ENCODE peak calls at places on chromosomes 5 and 9, in four cellular contexts. T is nephron progenitor cell, I is colonic mucosa, S is upper lobe of right lung. A is an unnamed sample.

GRCh38 chr5:136133416-136134383 is 1.1 kb downstream of the SMAD5 start:
- DNase-seq in I (peak), T (peak), S (no peak), A (peak)

GRCh38 chr9:137434498-137435380 is 6.4 kb downstream of the ENTPD8 start:
- DNase-seq in S (peak), T (peak), I (no peak), A (no peak)

GRCh38 chr9:121821326-121821725 is 169.9 kb downstream of the DAB2IP start:
- DNase-seq in I (no peak), S (no peak), T (no peak), A (no peak)

GRCh38 chr5:14726066-14726838 is 61.7 kb downstream of the OTULIN start:
- DNase-seq in T (no peak), S (no peak), I (no peak), A (no peak)

GRCh38 chr5:179192891-179193470 is 132.8 kb downstream of the ZNF354C start:
- DNase-seq in T (no peak), I (no peak), S (no peak), A (no peak)

GRCh38 chr5:96432245-96433065 is 593 bp downstream of the PCSK1 start:
- DNase-seq in T (peak), I (no peak), S (no peak), A (no peak)

GRCh38 chr5:67350185-67350584 is 153.6 kb upstream of the CD180 start:
- DNase-seq in T (no peak), I (no peak), S (no peak), A (no peak)

GRCh38 chr5:159883522-159883950 is 32.7 kb upstream of the ADRA1B start:
- DNase-seq in I (no peak), S (no peak), T (no peak), A (no peak)

GRCh38 chr5:89595065-89595464 is 712.1 kb upstream of the MEF2C start:
- DNase-seq in T (no peak), I (no peak), S (no peak), A (no peak)

GRCh38 chr5:2155556-2155955 is 272.8 kb upstream of the IRX4 start:
- DNase-seq in I (no peak), T (no peak), S (no peak), A (no peak)

GRCh38 chr5:143290115-143290514 is 113.4 kb downstream of the NR3C1 start:
- DNase-seq in T (no peak), S (no peak), I (no peak), A (no peak)

GRCh38 chr5:111680737-111681413 is 76.1 kb downstream of the NREP start:
- DNase-seq in S (no peak), T (no peak), I (peak), A (no peak)

GRCh38 chr5:160312139-160312959 is at the start of gene CCNJL:
- DNase-seq in S (peak), T (peak), I (peak), A (peak)

GRCh38 chr5:24633705-24634325 is 11.0 kb downstream of the CDH10 start:
- DNase-seq in T (peak), S (no peak), I (no peak), A (peak)

GRCh38 chr5:108720416-108720815 is 27.3 kb upstream of the FER start:
- DNase-seq in I (no peak), S (no peak), T (no peak), A (peak)

GRCh38 chr5:176890455-176891330 is 8.5 kb downstream of the HK3 start:
- DNase-seq in I (no peak), S (no peak), T (no peak), A (no peak)

GRCh38 chr5:124783794-124784193 is 37.4 kb upstream of the ZNF608 start:
- DNase-seq in T (no peak), S (no peak), I (no peak), A (no peak)

GRCh38 chr5:180439911-180440769 is 54.0 kb upstream of the CNOT6 start:
- DNase-seq in I (no peak), T (no peak), S (peak), A (no peak)

GRCh38 chr5:154712518-154713437 is 42.4 kb upstream of the LARP1 start:
- DNase-seq in T (no peak), I (peak), S (peak), A (no peak)

GRCh38 chr5:52728686-52729085 is 59.0 kb upstream of the ITGA1 start:
- DNase-seq in S (no peak), T (no peak), I (no peak), A (no peak)

GRCh38 chr9:112175796-112176315 is 759 bp upstream of the SUSD1 start:
- DNase-seq in I (no peak), T (no peak), S (no peak), A (peak)

GRCh38 chr5:142722896-142723295 is 37.0 kb upstream of the FGF1 start:
- DNase-seq in S (no peak), T (no peak), I (no peak), A (no peak)

GRCh38 chr5:141992349-141992963 is 20.4 kb downstream of the GNPDA1 start:
- DNase-seq in I (peak), S (no peak), T (peak), A (peak)

GRCh38 chr5:5270958-5271605 is 131.0 kb downstream of the ADAMTS16 start:
- DNase-seq in S (peak), T (peak), I (peak), A (no peak)

GRCh38 chr9:1619915-1620705 is 395.0 kb upstream of the SMARCA2 start:
- DNase-seq in T (no peak), S (no peak), I (no peak), A (no peak)

GRCh38 chr5:140828402-140828737 is 610 bp downstream of the PCDHA6 start:
- DNase-seq in I (no peak), T (no peak), S (no peak), A (no peak)

GRCh38 chr9:98986866-98987653 is 43.4 kb downstream of the COL15A1 start:
- DNase-seq in T (no peak), S (no peak), I (no peak), A (no peak)

GRCh38 chr5:101425345-101425744 is 522.3 kb upstream of the ST8SIA4 start:
- DNase-seq in I (no peak), S (no peak), T (no peak), A (no peak)

GRCh38 chr5:78253201-78253600 is 41.3 kb downstream of the AP3B1 start:
- DNase-seq in S (no peak), T (no peak), I (no peak), A (no peak)

GRCh38 chr5:72441861-72442540 is 65.2 kb downstream of the ZNF366 start:
- DNase-seq in T (no peak), S (no peak), I (no peak), A (no peak)

GRCh38 chr5:59095480-59095879 is 512.6 kb downstream of the RAB3C start:
- DNase-seq in I (no peak), T (no peak), S (no peak), A (no peak)

GRCh38 chr9:16689352-16689938 is 181.0 kb downstream of the BNC2 start:
- DNase-seq in S (no peak), I (no peak), T (no peak), A (no peak)

GRCh38 chr9:2787065-2787464 is 56.8 kb downstream of the PUM3 start:
- DNase-seq in S (no peak), I (no peak), T (no peak), A (no peak)

GRCh38 chr9:9820411-9820810 is 792.4 kb downstream of the PTPRD start:
- DNase-seq in S (no peak), I (no peak), T (no peak), A (no peak)

GRCh38 chr5:138334867-138335447 is 3.1 kb upstream of the FAM53C start:
- DNase-seq in T (no peak), I (no peak), S (no peak), A (peak)

GRCh38 chr5:150999704-151000452 is 20.5 kb upstream of the GPX3 start:
- DNase-seq in I (no peak), S (no peak), T (no peak), A (no peak)

GRCh38 chr5:32174011-32174866 is at the start of gene GOLPH3:
- DNase-seq in T (peak), S (peak), I (peak), A (peak)

DNA sequence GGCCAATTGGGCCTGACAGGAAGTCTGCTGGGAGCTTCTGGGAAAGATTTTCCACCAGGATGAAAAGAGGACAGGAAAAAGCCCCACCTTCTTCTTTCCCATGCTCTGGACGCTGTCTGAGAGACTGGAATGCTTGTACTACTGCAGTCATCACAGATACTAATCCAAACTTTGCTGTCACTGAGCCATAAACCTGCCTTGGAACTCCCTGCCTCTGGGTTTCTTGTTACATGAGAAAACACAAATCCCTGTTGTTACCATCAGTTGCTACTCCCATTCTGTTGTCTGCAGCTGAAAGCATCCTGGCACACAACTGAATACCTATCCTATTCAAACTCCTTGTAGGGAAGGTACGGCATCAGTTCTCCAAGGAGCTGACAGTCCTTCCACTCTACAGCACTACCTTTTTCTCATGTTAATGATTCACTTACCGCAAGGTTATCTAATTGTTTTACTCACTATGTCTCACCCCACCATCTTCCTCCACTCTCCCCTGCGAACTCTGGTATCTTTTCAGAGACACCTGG is 167.5 kb downstream of the CDK5RAP2 start:
- DNase-seq in S (no peak), I (no peak), T (peak), A (no peak)
- TF ChIP-seq CTCF in S (no peak), I (no peak), T (no peak), A (no peak)

DNA sequence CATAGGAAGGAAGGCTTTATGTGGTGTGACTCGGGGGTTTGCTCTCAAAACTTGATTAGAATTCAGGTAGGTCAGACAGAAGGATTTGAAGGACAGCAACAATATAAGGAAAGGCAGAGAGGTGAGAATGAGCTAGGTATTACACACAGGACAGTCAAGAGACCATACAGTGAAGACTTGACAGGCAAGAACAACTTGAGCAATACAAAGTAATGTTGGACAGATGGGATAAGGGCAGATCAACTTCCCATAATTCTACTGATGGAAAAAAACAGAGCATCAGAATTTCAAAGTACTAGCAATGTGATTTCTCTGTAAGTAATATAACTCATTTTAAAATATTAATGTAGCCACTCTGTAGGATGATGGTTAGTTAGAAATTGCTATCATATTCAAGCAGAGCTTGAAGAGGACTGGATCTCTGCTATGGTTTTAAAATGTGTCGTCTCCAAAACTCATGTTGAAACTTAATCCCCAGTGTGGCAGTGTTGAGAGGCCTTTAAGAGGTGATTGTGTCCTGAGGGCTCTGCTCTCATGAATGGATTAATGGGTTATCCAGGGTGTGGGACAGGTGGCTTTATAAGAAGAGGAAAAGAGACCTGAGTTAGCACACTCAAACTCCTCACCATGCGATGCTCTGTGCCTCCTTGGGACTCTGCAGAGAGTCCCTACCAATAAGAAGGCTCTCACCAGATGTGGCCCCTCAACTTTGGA is 22.4 kb upstream of the HOMER1 start:
- DNase-seq in S (no peak), T (no peak), I (no peak), A (no peak)
- TF ChIP-seq CTCF in S (no peak), T (no peak), I (no peak), A (no peak)

GRCh38 chr5:106312360-106312759 is 1358.4 kb downstream of the EFNA5 start:
- DNase-seq in I (no peak), S (no peak), T (no peak), A (no peak)
- TF ChIP-seq CTCF in I (no peak), S (no peak), T (no peak), A (no peak)

DNA sequence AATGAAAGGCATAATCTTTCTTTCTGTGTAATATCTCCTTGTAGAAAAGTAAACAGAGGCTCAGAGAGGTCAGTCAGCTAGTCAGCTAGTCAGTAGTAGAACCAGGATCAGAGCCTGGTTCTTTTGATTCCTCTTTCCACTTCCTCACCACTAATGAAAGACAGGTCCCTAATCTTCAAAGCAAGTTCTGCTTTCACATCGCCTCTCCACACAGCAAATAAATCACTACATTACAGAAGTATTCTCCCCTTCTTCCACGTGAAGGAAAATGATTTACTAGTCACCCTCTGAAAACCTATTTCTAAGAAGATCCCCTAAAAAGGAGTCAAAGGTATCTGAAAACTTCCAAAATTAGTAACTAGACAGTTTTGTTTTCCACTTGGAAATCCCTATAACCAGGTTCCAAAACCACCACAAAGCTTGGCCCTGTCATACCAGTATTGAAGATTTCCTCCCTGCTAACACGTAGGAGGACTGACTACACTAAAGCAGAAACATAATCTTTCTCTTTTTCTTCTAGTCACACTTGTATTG is 140.5 kb upstream of the TARS1 start:
- DNase-seq in T (no peak), S (no peak), I (no peak), A (peak)
- TF ChIP-seq CTCF in T (no peak), S (no peak), I (no peak), A (peak)

GRCh38 chr5:171418982-171419662 is at the start of gene FGF18:
- DNase-seq in I (peak), S (peak), T (peak), A (peak)
- TF ChIP-seq CTCF in I (peak), S (peak), T (peak), A (peak)